ENCODE peak calls at places on chromosomes 11 and 22, in four cellular contexts. N, S, Z and P are unnamed samples.

GRCh38 chr11:79121351-79121750 is 319.5 kb downstream of the TENM4 start:
- DNase-seq in N (no peak), S (no peak), Z (no peak), P (no peak)

GRCh38 chr11:73359341-73359740 is 16.9 kb upstream of the RELT start:
- DNase-seq in S (peak; percentile 70), N (no peak), Z (peak; percentile 34), P (no peak)

GRCh38 chr11:281486-282161 is 3.4 kb downstream of the NLRP6 start:
- DNase-seq in S (no peak), Z (no peak), N (no peak), P (no peak)

GRCh38 chr11:11296434-11296833 is 56.6 kb downstream of the CSNK2A3 start:
- DNase-seq in Z (no peak), N (no peak), S (no peak), P (no peak)

GRCh38 chr11:82631722-82632630 is 101.7 kb downstream of the FAM181B start:
- DNase-seq in S (no peak), Z (peak; percentile 40), N (no peak), P (no peak)

GRCh38 chr11:120172054-120172881 is 34.4 kb upstream of the TRIM29 start:
- DNase-seq in S (peak; percentile 80), Z (peak; percentile 52), N (peak; percentile 33), P (no peak)

GRCh38 chr22:19111140-19111539 is 11.1 kb downstream of the DGCR2 start:
- DNase-seq in S (no peak), N (no peak), Z (no peak), P (no peak)

GRCh38 chr11:61103851-61104423 is 1.6 kb downstream of the CD5 start:
- DNase-seq in Z (no peak), N (no peak), S (no peak), P (no peak)

GRCh38 chr11:75659836-75660235 is 9.0 kb downstream of the MAP6 start:
- DNase-seq in N (no peak), Z (no peak), S (no peak), P (no peak)

GRCh38 chr22:26995222-26995621 is 337.8 kb downstream of the MIAT start:
- DNase-seq in S (no peak), Z (no peak), N (no peak), P (no peak)

GRCh38 chr11:2413735-2414579 is 13.4 kb downstream of the TSSC4 start:
- DNase-seq in N (no peak), Z (no peak), S (no peak), P (no peak)

GRCh38 chr22:32722441-32722840 is 79.1 kb upstream of the TIMP3 start:
- DNase-seq in Z (no peak), N (no peak), S (no peak), P (no peak)

GRCh38 chr11:30474151-30474954 is 111.8 kb downstream of the MPPED2 start:
- DNase-seq in S (no peak), N (no peak), Z (no peak), P (no peak)

GRCh38 chr11:95078526-95078925 is 11.1 kb upstream of the ENDOD1 start:
- DNase-seq in N (no peak), Z (no peak), S (no peak), P (no peak)

GRCh38 chr11:76524461-76524860 is 79.6 kb downstream of the EMSY start:
- DNase-seq in Z (peak; percentile 62), N (no peak), S (no peak), P (no peak)

GRCh38 chr11:65911682-65912568 is 6.9 kb downstream of the C11orf68 start:
- DNase-seq in N (no peak), Z (peak; percentile 89), S (no peak), P (no peak)

DNA sequence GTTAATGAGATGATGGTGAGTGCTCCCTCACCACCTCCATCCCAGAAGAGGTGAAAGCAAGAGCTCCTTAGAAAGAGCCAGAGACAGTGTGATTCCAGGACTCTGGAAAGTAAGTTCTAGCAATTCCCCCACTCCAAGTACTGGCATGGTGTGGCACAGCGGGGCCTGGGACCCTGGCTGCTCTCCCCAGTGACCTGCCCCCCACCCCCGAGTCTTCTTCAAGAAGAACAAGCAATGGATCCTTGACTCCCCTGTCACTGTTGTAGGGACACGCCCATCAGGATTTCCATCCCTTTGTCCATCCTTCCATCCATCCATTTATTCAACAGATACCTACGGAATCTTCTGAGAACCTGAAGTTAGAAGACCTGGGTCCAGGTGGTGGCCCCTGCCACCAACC is 44.4 kb downstream of the C11orf96 start:
- DNase-seq in S (no peak), N (no peak), Z (no peak), P (no peak)
- H3K27ac ChIP-seq in S (peak overlapping the region; percentile 77), N (peak overlapping the region; percentile 81), Z (no peak overlapping the region), P (no peak overlapping the region)

GRCh38 chr11:96254087-96254486 is 88.9 kb downstream of the MAML2 start:
- DNase-seq in S (no peak), Z (peak; percentile 65), N (peak; percentile 65), P (no peak)
- H3K27ac ChIP-seq in S (peak overlapping the region; percentile 23), Z (peak overlapping the region; percentile 45), N (no peak overlapping the region), P (no peak overlapping the region)

DNA sequence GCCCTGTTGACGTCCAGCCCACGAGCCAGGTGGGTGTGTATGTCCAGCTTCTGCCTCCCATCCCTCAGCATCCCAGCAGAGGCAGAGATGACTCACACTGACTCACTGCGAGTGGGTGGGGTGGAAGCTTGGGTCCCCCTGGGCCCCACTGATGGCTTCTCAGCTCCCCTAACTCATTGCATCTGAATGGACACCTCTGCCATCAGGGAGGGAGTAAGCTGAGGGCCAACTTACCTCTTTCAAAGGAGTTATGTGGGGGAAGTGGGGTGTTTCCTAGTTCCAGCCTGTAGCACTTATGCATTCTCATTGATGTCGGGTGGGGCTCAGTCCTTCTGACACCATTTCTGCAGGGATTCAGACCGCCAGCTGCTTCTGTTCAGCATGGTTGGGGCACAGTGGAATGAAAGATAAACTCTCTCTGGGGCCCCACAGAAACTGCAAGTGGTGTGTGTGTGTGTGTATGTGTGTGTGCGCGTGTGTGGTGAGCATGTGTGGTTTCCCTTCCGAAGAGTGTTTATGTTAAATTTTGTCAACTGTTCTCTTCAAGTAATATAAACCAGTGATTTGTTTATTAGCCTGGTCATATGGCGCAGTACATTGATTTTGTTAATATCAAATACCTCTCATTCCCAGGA is 1425.9 kb downstream of the TBC1D22A start:
- DNase-seq in Z (no peak), S (no peak), N (no peak), P (no peak)
- H3K27ac ChIP-seq in Z (no peak overlapping the region), S (no peak overlapping the region), N (no peak overlapping the region), P (no peak overlapping the region)

GRCh38 chr11:115100706-115101105 is 403.5 kb downstream of the CADM1 start:
- DNase-seq in Z (no peak), S (no peak), N (no peak), P (no peak)

GRCh38 chr11:115103921-115104320 is 400.3 kb downstream of the CADM1 start:
- DNase-seq in Z (no peak), N (no peak), S (no peak), P (no peak)

GRCh38 chr11:115104851-115105453 is 399.3 kb downstream of the CADM1 start:
- DNase-seq in S (no peak), Z (no peak), N (no peak), P (no peak)
- H3K27ac ChIP-seq in S (no peak overlapping the region), Z (no peak overlapping the region), N (no peak overlapping the region), P (no peak overlapping the region)

GRCh38 chr11:16895306-16895705 is 118.9 kb downstream of the PLEKHA7 start:
- DNase-seq in Z (peak; percentile 52), S (no peak), N (no peak), P (no peak)

GRCh38 chr11:16890442-16890841 is 123.8 kb downstream of the PLEKHA7 start:
- DNase-seq in Z (no peak), S (no peak), N (no peak), P (no peak)

GRCh38 chr11:16891170-16891569 is 123.0 kb downstream of the PLEKHA7 start:
- DNase-seq in Z (no peak), S (no peak), N (no peak), P (no peak)

GRCh38 chr11:16891964-16892363 is 122.2 kb downstream of the PLEKHA7 start:
- DNase-seq in N (no peak), Z (peak; percentile 83), S (no peak), P (no peak)

DNA sequence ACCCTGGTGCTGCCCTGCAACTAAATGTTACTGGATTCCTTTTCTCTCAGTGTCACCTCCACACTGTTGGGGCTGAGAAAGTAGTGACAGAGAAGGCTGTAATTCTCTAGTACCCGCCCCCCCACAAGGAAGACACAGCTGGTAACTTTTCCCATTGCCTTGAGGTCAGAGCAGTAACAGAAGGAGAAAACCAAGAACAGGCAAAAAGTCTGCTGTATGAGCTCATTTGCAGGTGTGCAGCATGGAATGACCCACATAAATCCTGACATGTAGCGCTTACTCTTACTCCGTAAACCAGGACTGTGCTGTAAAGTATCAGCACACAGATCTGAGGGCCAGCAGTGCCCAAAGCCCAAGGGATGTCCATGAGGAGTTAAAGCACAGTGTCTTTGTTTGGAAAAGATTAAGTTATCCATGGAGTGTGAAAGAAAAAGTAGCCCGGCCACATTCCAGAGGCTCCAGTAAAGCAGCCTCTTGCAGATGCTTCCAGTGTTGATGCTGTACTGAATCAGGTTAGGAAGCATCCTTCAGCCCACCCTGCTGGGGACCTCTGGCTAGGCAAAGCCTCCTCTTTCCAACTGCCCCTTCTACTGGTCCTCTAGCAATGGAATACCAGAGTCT is 120.6 kb downstream of the PLEKHA7 start:
- DNase-seq in Z (peak; percentile 43), N (no peak), S (no peak), P (no peak)
- H3K27ac ChIP-seq in Z (no peak overlapping the region), N (no peak overlapping the region), S (no peak overlapping the region), P (no peak overlapping the region)

DNA sequence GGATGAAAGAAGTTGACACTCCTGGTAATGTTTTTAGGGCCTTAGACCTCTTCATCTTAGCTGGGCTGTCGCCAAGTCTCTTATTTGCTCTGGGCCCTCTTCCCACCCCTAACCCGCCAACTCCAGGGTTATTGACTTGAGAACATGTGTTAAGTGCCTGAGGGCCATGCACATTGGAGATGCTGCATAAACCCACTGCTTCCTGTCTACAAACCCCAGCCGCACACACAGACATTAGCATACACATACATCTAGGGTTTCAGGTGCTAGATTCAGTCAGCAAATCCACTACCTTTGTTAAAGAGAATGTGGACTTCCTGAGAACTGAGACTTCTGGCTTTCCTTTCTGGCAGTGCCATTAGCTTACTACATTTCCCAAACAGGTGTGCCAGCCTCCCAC is 817 bp downstream of the PANX3 start:
- DNase-seq in Z (no peak), S (no peak), N (no peak), P (no peak)
- H3K27ac ChIP-seq in Z (no peak overlapping the region), S (no peak overlapping the region), N (no peak overlapping the region), P (no peak overlapping the region)

DNA sequence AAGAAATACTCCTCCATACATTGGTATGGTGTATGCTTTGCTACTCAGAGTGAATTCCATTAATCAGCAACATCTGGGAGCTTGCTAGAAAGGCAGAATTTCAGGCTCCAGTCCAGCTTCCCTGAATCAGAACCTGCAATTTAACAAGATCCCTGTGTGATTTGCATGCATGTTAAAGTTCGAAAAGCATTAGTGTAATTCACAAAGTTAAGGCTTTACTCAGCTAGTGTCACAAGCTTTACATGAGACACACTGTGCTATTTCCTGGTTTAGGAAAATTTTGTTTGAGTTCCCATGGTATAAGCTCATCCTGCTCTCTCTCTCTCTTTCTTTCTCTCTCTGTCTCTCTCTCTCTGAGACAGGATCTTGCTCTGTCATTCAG is 37.0 kb upstream of the HEPHL1 start:
- DNase-seq in N (no peak), S (no peak), Z (no peak), P (no peak)
- H3K27ac ChIP-seq in N (no peak overlapping the region), S (no peak overlapping the region), Z (no peak overlapping the region), P (peak overlapping the region; percentile 3)